ENCODE peak calls at places on chromosomes 6 and 20, in eight cellular contexts. E is brain microvascular endothelial cell; X is uterus; R is activated T-helper 9 cell treated with anti-CD3 and anti-CD28 coated beads, Interleukin-2, amount 50 U/mL, for 16 hours; W is anterior cingulate cortex; H is retinal pigment epithelial cell; M is progenitor cell of endocrine pancreas; G is activated CD4-positive, alpha-beta T cell treated with anti-CD3 and anti-CD28 coated beads, Interleukin-2, amount 50 U/mL, for 24 hours. D is an unnamed sample.

GRCh38 chr20:39214778-39215177 is 252.6 kb downstream of the DHX35 start:
- DNase-seq in E (no peak), X (no peak), R (no peak), W (no peak), H (no peak), M (no peak), G (no peak), D (peak)

GRCh38 chr6:168134399-168135201 is 55.6 kb upstream of the FRMD1 start:
- DNase-seq in E (no peak), X (peak), R (no peak), W (no peak), H (no peak), M (peak), G (no peak), D (no peak)

GRCh38 chr6:107614828-107615227 is 124.9 kb downstream of the SOBP start:
- DNase-seq in E (no peak), X (no peak), R (no peak), W (no peak), H (no peak), M (no peak), G (no peak), D (no peak)

GRCh38 chr20:29743101-29743931 is 1514.1 kb upstream of the DEFB115 start:
- DNase-seq in E (no peak), X (no peak), R (no peak), W (no peak), H (no peak), M (no peak), G (no peak), D (no peak)

GRCh38 chr20:16222859-16223411 is 350.3 kb downstream of the KIF16B start:
- DNase-seq in E (peak), X (no peak), R (no peak), W (no peak), H (no peak), M (no peak), G (no peak), D (no peak)

GRCh38 chr20:25129908-25130307 is 48.0 kb upstream of the VSX1 start:
- DNase-seq in E (no peak), X (no peak), R (no peak), W (no peak), H (no peak), M (no peak), G (no peak), D (no peak)

GRCh38 chr20:38272398-38272797 is 11.9 kb upstream of the KIAA1755 start:
- DNase-seq in E (no peak), X (no peak), R (no peak), W (no peak), H (no peak), M (no peak), G (no peak), D (no peak)

GRCh38 chr6:29723666-29724588 is 693 bp downstream of the HLA-F start:
- DNase-seq in E (no peak), X (peak), R (peak), W (peak), H (no peak), M (no peak), G (peak), D (no peak)

GRCh38 chr6:30557683-30557981 is 537 bp downstream of the PRR3 start:
- DNase-seq in E (no peak), X (no peak), R (no peak), W (no peak), H (no peak), M (no peak), G (no peak), D (no peak)

GRCh38 chr6:25831532-25832306 is at the start of gene SLC17A1:
- DNase-seq in E (no peak), X (no peak), R (no peak), W (no peak), H (no peak), M (no peak), G (no peak), D (no peak)

GRCh38 chr6:139713911-139714527 is 339.6 kb upstream of the CITED2 start:
- DNase-seq in E (no peak), X (no peak), R (no peak), W (no peak), H (no peak), M (no peak), G (no peak), D (no peak)

GRCh38 chr6:14275493-14275851 is 157.9 kb downstream of the CD83 start:
- DNase-seq in E (no peak), X (peak), R (no peak), W (no peak), H (no peak), M (no peak), G (no peak), D (no peak)